ENCODE peak calls at places on chromosomes 2 and 18, in eight cellular contexts. S is esophagus squamous epithelium; Z is CD4-positive, alpha-beta memory T cell; Q is PC-9; G is A549; B is endodermal cell; N is SK-N-SH; D is psoas muscle. U is an unnamed sample.

GRCh38 chr2:10285578-10286198 is 17.0 kb upstream of the HPCAL1 start:
- DNase-seq in G (peak), Q (peak), N (peak), S (no peak), Z (no peak), B (peak), D (peak), U (no peak)

GRCh38 chr18:45772081-45772480 is 48.1 kb downstream of the SLC14A1 start:
- DNase-seq in Q (no peak), S (no peak), N (no peak), D (no peak), Z (no peak), G (no peak), B (no peak), U (no peak)

GRCh38 chr2:60998628-60999545 is 18.6 kb upstream of the PEX13 start:
- DNase-seq in G (peak), Q (no peak), Z (no peak), B (peak), N (peak), S (no peak), D (no peak), U (no peak)

GRCh38 chr2:219468410-219469185 is 30.1 kb upstream of the GMPPA start:
- DNase-seq in N (no peak), B (no peak), Q (no peak), D (no peak), S (no peak), G (no peak), Z (peak), U (no peak)

GRCh38 chr2:71456617-71457016 is 3.3 kb downstream of the DYSF start:
- DNase-seq in B (peak), Q (no peak), Z (no peak), N (no peak), S (no peak), G (no peak), D (no peak), U (no peak)

GRCh38 chr2:25674003-25674362 is 606 bp upstream of the DTNB start:
- DNase-seq in Q (no peak), S (no peak), Z (no peak), B (no peak), D (no peak), G (no peak), N (no peak), U (no peak)

GRCh38 chr18:47745227-47745626 is 185.2 kb downstream of the SMAD2 start:
- DNase-seq in Z (no peak), G (no peak), D (no peak), S (no peak), N (no peak), Q (no peak), B (no peak), U (no peak)

GRCh38 chr2:150143087-150143536 is 344.4 kb downstream of the RND3 start:
- DNase-seq in D (no peak), Z (no peak), G (no peak), Q (peak), S (no peak), N (no peak), B (no peak), U (peak)

GRCh38 chr2:205166749-205167148 is 515.6 kb upstream of the NRP2 start:
- DNase-seq in S (no peak), G (no peak), Z (no peak), B (no peak), D (no peak), Q (no peak), N (peak), U (no peak)

GRCh38 chr18:37958499-37958898 is 392.9 kb upstream of the CELF4 start:
- DNase-seq in B (no peak), D (no peak), N (no peak), Q (no peak), S (no peak), Z (no peak), G (no peak), U (no peak)

GRCh38 chr18:44067201-44067600 is 613.5 kb upstream of the SETBP1 start:
- DNase-seq in D (no peak), N (no peak), G (no peak), B (no peak), S (no peak), Q (no peak), Z (no peak), U (no peak)

GRCh38 chr2:241034490-241035141 is 36.2 kb downstream of the SNED1 start:
- DNase-seq in B (no peak), Z (no peak), N (no peak), S (no peak), G (no peak), D (no peak), Q (no peak), U (no peak)

GRCh38 chr2:177783835-177784448 is 288.6 kb downstream of the PDE11A start:
- DNase-seq in S (no peak), G (no peak), Q (no peak), B (no peak), D (no peak), N (no peak), Z (peak), U (peak)

GRCh38 chr2:235981629-235982028 is 186.6 kb downstream of the GBX2 start:
- DNase-seq in G (no peak), D (no peak), B (peak), N (no peak), Z (no peak), Q (no peak), S (no peak), U (no peak)

GRCh38 chr18:77807650-77808049 is 558.0 kb downstream of the GALR1 start:
- DNase-seq in G (no peak), S (no peak), N (no peak), Q (no peak), B (no peak), D (no peak), Z (no peak), U (no peak)

GRCh38 chr2:237931205-237931721 is 35.6 kb upstream of the UBE2F start:
- DNase-seq in N (no peak), S (no peak), G (no peak), D (no peak), B (no peak), Z (no peak), Q (no peak), U (no peak)

GRCh38 chr2:65671670-65672069 is 239.3 kb upstream of the SPRED2 start:
- DNase-seq in D (no peak), Q (no peak), S (no peak), G (no peak), B (peak), N (no peak), Z (no peak), U (no peak)

GRCh38 chr2:23375448-23375847 is 9.5 kb upstream of the KLHL29 start:
- DNase-seq in Q (peak), N (peak), B (peak), Z (no peak), S (no peak), D (no peak), G (peak), U (no peak)

GRCh38 chr2:211854832-211855231 is 683.8 kb downstream of the ERBB4 start:
- DNase-seq in Z (no peak), G (no peak), Q (no peak), N (no peak), D (no peak), B (no peak), S (no peak), U (no peak)

GRCh38 chr2:240259924-240260529 is 119.6 kb upstream of the OTOS start:
- DNase-seq in S (no peak), D (peak), N (no peak), B (no peak), Z (no peak), Q (peak), G (no peak), U (no peak)

GRCh38 chr18:63949068-63949737 is at the start of gene HMSD:
- DNase-seq in G (peak), Q (no peak), S (no peak), Z (peak), B (peak), N (peak), D (peak), U (peak)

GRCh38 chr2:128272586-128273468 is 45.8 kb downstream of the HS6ST1 start:
- DNase-seq in G (no peak), B (peak), D (no peak), S (no peak), Z (no peak), Q (no peak), N (no peak), U (no peak)

GRCh38 chr2:187349328-187349944 is 98.6 kb downstream of the CALCRL start:
- DNase-seq in N (no peak), B (no peak), G (no peak), S (no peak), Q (no peak), Z (no peak), D (no peak), U (peak)

GRCh38 chr2:159904127-159904564 is 106.1 kb upstream of the CD302 start:
- DNase-seq in B (no peak), S (peak), Q (no peak), Z (peak), G (no peak), N (no peak), D (peak), U (no peak)

GRCh38 chr2:230589497-230590015 is 123.1 kb upstream of the CAB39 start:
- DNase-seq in D (no peak), B (no peak), Z (no peak), N (no peak), S (no peak), Q (no peak), G (no peak), U (no peak)

GRCh38 chr18:4511166-4511565 is 56.1 kb upstream of the DLGAP1 start:
- DNase-seq in N (no peak), D (no peak), Q (no peak), S (no peak), G (peak), B (peak), Z (no peak), U (no peak)

GRCh38 chr2:105442056-105442455 is 43.2 kb upstream of the FHL2 start:
- DNase-seq in Z (no peak), Q (no peak), N (no peak), D (no peak), B (no peak), G (no peak), S (no peak), U (no peak)

GRCh38 chr18:68475911-68476310 is 239.0 kb downstream of the TMX3 start:
- DNase-seq in Q (no peak), N (no peak), Z (no peak), S (no peak), D (no peak), B (no peak), G (no peak), U (no peak)

GRCh38 chr2:118090387-118091139 is 2.3 kb downstream of the INSIG2 start:
- DNase-seq in N (no peak), Z (no peak), D (no peak), S (no peak), G (no peak), Q (peak), B (no peak), U (no peak)
- H3K27ac ChIP-seq in N (no peak), Z (no peak), D (no peak), S (no peak), G (no peak), Q (peak), B (no peak), U (peak)

GRCh38 chr18:24762417-24762816 is 302.0 kb downstream of the HRH4 start:
- DNase-seq in D (no peak), Q (no peak), S (no peak), G (no peak), B (no peak), N (no peak), Z (no peak), U (no peak)
- H3K27ac ChIP-seq in D (no peak), Q (no peak), S (no peak), G (no peak), B (no peak), N (no peak), Z (no peak), U (no peak)

GRCh38 chr2:5144159-5144558 is 548.0 kb upstream of the SOX11 start:
- DNase-seq in D (no peak), B (no peak), Z (no peak), S (no peak), G (no peak), Q (no peak), N (no peak), U (no peak)
- H3K27ac ChIP-seq in D (no peak), B (no peak), Z (no peak), S (no peak), G (no peak), Q (no peak), N (no peak), U (no peak)

DNA sequence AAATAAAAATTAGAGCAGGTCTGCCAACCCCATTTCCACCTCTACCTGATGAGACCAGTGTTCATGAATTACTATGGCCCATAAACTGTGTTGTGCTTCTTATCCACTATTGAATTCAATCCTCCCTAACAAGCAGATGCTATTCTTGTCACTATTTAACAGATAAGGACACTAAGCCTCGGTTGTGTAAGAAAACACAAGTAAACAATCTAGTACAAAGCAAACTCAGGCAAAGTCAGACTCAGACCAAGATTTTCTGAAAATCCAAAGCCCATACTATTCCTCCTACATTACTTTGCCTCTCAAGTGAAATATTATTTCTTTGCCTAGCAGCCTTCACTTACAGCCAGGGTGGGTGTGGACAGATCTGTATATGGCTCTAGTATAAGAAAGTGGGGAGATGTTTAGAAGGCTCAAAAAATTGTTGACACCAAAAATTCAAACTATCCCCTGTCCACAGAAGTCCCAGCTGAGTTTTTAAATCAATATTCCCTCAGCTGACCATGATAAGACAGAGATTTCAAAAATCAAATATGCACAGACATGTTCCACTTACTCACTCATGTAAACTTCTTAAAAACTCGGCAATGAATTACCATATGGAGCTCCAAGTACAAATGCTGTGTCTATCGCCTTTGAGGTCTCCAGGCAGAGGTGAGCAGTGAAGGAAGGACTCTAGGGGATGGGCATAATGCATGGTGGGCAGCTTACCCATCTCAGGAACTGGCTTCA is 16.0 kb upstream of the TTR start:
- DNase-seq in D (no peak), Z (no peak), Q (no peak), G (no peak), B (no peak), N (no peak), S (no peak), U (no peak)
- H3K27ac ChIP-seq in D (no peak), Z (no peak), Q (no peak), G (no peak), B (no peak), N (no peak), S (no peak), U (no peak)

GRCh38 chr2:217981084-217981730 is 21.6 kb downstream of the TNS1 start:
- DNase-seq in S (no peak), N (no peak), Q (no peak), B (no peak), G (no peak), Z (no peak), D (no peak), U (no peak)
- H3K27ac ChIP-seq in S (peak), N (no peak), Q (no peak), B (no peak), G (no peak), Z (no peak), D (peak), U (no peak)

GRCh38 chr18:23207994-23208393 is 72.7 kb downstream of the CABLES1 start:
- DNase-seq in D (no peak), Z (no peak), N (no peak), B (no peak), G (no peak), S (no peak), Q (no peak), U (no peak)

GRCh38 chr18:23209796-23210195 is 74.5 kb downstream of the CABLES1 start:
- DNase-seq in Q (no peak), D (no peak), B (no peak), Z (no peak), S (no peak), N (no peak), G (no peak), U (no peak)

GRCh38 chr18:23210526-23210925 is 75.2 kb downstream of the CABLES1 start:
- DNase-seq in N (no peak), Q (no peak), B (no peak), D (no peak), S (no peak), Z (no peak), G (no peak), U (no peak)

GRCh38 chr18:23208600-23208999 is 73.3 kb downstream of the CABLES1 start:
- DNase-seq in B (no peak), D (no peak), N (no peak), Q (no peak), Z (no peak), S (no peak), G (no peak), U (no peak)

GRCh38 chr18:23209031-23209430 is 73.7 kb downstream of the CABLES1 start:
- DNase-seq in Q (peak), S (no peak), N (no peak), Z (no peak), B (no peak), G (no peak), D (no peak), U (no peak)
- H3K27ac ChIP-seq in Q (no peak), S (no peak), N (no peak), Z (no peak), B (no peak), G (no peak), D (no peak), U (no peak)

U was measured in foreskin keratinocyte.